ENCODE peak calls at places on chromosomes 4 and X, in six cellular contexts. P, D, K, G, Z and N are unnamed samples. For H3K9me3, the result is how much of the 10 kb centered on the place peaks cover.

GRCh38 chr4:144179152-144179739 is 38.7 kb upstream of the GYPA start:
- DNase-seq in P (no peak), D (no peak), K (no peak), G (no peak), Z (no peak), N (no peak)

GRCh38 chr4:174218127-174218790 is 65.2 kb downstream of the FBXO8 start:
- DNase-seq in P (peak), D (no peak), K (no peak), G (no peak), Z (no peak), N (no peak)

GRCh38 chr4:55553442-55553841 is 6.7 kb upstream of the CLOCK start:
- DNase-seq in P (peak), D (peak), K (no peak), G (peak), Z (no peak), N (no peak)

GRCh38 chrX:41718481-41719245 is 5.3 kb upstream of the GPR82 start:
- DNase-seq in P (no peak), D (no peak), K (no peak), G (no peak), Z (no peak), N (no peak)

GRCh38 chr4:21415728-21416127 is 532.8 kb downstream of the KCNIP4 start:
- DNase-seq in P (no peak), D (no peak), K (no peak), G (no peak), Z (no peak), N (no peak)

GRCh38 chrX:8049827-8050226 is 121.2 kb downstream of the VCX2 start:
- DNase-seq in P (peak), D (no peak), K (peak), G (no peak), Z (no peak), N (no peak)

GRCh38 chr4:105155426-105155825 is 8.8 kb downstream of the TET2 start:
- DNase-seq in P (no peak), D (no peak), K (no peak), G (no peak), Z (no peak), N (no peak)

GRCh38 chr4:38856524-38857337 is at the start of gene TLR6:
- DNase-seq in P (peak), D (peak), K (peak), G (peak), Z (no peak), N (peak)

GRCh38 chr4:109947457-109947856 is 34.8 kb downstream of the EGF start:
- DNase-seq in P (no peak), D (no peak), K (peak), G (no peak), Z (no peak), N (no peak)

GRCh38 chr4:36260714-36261113 is 16.4 kb upstream of the ARAP2 start:
- DNase-seq in P (no peak), D (no peak), K (no peak), G (no peak), Z (no peak), N (no peak)

GRCh38 chr4:36251983-36252382 is 7.7 kb upstream of the ARAP2 start:
- DNase-seq in P (no peak), D (no peak), K (no peak), G (no peak), Z (no peak), N (no peak)

GRCh38 chr4:36256398-36256828 is 12.1 kb upstream of the ARAP2 start:
- DNase-seq in P (no peak), D (no peak), K (no peak), G (no peak), Z (no peak), N (no peak)

GRCh38 chr4:36254355-36254754 is 10.0 kb upstream of the ARAP2 start:
- DNase-seq in P (no peak), D (no peak), K (no peak), G (no peak), Z (no peak), N (no peak)

DNA sequence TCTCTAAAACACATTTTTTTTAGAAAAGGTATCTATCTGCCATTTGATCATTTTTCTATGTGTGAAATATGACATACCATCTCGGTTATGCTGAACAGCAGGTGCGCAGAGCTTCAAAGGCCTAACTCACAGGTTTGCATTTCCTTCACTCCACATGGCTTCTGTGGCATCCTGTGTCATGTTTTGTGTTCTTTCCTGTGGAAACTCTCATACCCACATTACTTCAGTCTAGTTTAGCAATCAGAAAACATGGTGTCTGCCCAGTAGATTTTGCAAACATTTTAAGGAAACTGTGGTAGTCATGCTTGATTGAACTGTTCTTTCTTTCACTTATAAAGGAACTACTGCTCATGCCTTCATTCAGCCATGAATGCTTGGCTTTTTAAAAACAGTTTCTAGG is 11.3 kb upstream of the ARAP2 start:
- DNase-seq in P (no peak), D (no peak), K (no peak), G (no peak), Z (no peak), N (peak)
- H3K27ac ChIP-seq in P (no peak), D (no peak), K (no peak), G (no peak), Z (no peak), N (no peak)

DNA sequence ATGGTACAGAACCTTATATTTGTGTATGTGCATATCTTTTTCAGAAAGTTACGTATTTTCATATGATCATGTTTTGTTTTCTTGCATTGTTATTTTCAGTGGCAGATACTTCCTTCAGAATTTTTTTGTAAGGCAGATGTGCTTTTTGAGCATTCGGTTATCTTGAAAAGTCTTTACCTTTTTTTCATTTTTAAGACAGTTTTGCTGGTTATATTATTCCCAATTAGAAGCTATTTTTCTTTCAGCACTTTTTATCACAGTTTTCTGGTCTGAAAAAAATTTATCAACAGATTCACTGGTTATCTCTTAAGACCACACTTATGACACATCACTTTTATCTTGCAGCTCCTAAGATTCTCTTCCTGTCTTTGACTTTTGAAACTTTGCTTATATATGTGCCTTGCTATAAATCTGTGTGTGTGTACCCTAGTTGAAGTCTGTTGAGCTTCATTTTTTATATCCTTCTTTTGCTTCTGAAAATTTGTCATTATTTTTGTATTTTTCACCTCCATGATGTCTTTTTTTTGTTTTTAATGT is 53.1 kb downstream of the ZNF732 start:
- DNase-seq in P (no peak), D (no peak), K (no peak), G (no peak), Z (no peak), N (no peak)
- H3K9me3 ChIP-seq in P (under half), D (half or more), K (under half), G (half or more), Z (half or more), N (half or more)

GRCh38 chr4:36399762-36400353 is 118.4 kb downstream of the DTHD1 start:
- DNase-seq in P (peak), D (no peak), K (peak), G (no peak), Z (no peak), N (peak)
- TF ChIP-seq CTCF in P (no peak), D (no peak), K (peak), G (peak), Z (peak), N (peak)

DNA sequence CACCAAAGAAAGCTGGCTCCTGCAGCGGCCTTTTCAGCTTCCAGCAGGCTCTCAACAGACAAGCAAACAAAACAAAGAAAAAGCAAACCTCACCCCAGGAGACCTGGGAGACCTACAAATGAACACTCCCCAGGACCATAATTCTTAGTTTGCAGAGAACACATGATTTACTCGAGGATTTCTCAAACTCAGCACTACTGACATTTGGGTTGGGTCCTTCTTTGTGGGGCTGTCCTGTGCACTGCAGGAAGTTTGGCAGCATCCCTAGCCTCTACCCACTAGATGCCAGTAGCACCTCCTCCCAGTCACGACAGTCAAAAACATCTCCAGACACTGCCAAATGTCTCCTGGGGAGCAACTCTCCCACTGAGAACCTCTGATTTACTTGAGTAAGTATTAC is 21.9 kb downstream of the APOO start:
- DNase-seq in P (no peak), D (no peak), K (no peak), G (no peak), Z (no peak), N (no peak)
- H3K27ac ChIP-seq in P (no peak), D (peak), K (no peak), G (no peak), Z (no peak), N (no peak)

DNA sequence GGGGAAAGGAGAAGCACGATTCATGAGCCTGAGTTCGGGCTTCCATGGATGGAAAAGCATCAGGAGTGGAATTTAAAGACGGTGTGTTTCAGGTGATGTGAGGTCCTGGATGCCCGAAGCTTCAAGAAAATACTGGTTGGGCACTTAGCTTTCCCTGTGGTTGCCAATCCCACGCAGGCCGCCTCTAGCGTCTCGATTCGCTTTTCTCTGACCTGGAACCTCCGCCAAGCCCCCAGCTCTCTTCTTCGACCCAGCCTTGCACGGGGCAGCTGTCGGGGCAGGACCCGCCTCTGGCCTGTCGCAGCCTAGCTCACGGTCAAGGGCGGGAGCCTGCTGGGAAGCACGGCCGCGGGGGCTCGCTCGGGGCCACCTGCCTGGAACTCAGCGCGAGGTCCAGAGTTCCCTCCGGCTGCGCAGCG is 308 bp upstream of the TLR2 start:
- DNase-seq in P (no peak), D (no peak), K (no peak), G (no peak), Z (no peak), N (no peak)
- H3K9me3 ChIP-seq in P (under half), D (under half), K (under half), G (under half), Z (under half), N (under half)

GRCh38 chrX:75968293-75968692 is 183.2 kb upstream of the MAGEE2 start:
- DNase-seq in P (no peak), D (no peak), K (peak), G (no peak), Z (no peak), N (no peak)
- TF ChIP-seq CTCF in P (no peak), D (no peak), K (no peak), G (no peak), Z (no peak), N (no peak)

DNA sequence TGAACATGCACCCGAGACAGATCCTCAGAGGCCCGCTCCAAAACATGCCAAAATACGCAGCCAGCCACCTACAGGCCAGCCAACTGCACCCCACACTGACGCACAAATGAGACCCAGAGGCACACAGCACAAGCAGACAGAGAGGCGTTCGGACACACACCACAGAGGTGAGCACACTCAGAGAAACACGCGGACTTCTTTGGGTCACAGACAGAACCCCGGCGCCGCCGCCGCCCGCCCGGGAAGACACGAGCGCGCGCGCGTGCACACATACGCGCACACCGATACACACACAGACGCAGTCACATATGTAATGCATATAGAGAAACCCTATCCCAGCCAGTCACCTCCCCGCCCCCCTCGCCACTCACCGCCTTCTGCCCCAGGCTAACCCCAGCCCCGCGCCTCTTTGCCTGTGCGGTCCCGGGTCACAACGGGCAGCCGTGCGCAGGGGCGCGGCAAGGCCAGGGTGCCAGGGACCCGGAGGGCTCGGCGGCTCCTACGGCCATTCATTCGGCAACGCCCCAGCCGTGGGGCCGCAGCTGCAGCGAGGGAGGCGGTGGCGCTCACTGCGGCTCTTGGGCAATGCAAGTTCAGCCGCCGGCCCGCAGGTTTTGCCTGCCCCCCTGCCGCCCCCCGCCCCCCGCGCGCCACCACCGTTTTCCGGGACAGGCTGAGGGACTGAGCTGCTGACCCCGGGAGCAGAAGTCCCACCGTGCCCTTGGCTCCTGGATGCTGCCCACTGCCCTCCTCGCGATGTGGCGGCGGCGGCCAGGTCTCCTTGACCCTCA is 532 bp downstream of the SEPTIN6 start:
- DNase-seq in P (peak), D (no peak), K (peak), G (no peak), Z (peak), N (peak)
- H3K27ac ChIP-seq in P (peak), D (peak), K (no peak), G (peak), Z (peak), N (peak)

GRCh38 chr4:45007499-45007898 is 281.1 kb upstream of the GNPDA2 start:
- DNase-seq in P (no peak), D (no peak), K (no peak), G (no peak), Z (no peak), N (no peak)

GRCh38 chr4:45006078-45006477 is 279.7 kb upstream of the GNPDA2 start:
- DNase-seq in P (no peak), D (no peak), K (peak), G (no peak), Z (no peak), N (no peak)

GRCh38 chr4:45004847-45005565 is 278.6 kb upstream of the GNPDA2 start:
- DNase-seq in P (no peak), D (no peak), K (peak), G (no peak), Z (no peak), N (no peak)

GRCh38 chr4:45004326-45004725 is 278.0 kb upstream of the GNPDA2 start:
- DNase-seq in P (no peak), D (no peak), K (peak), G (no peak), Z (no peak), N (no peak)
- H3K9me3 ChIP-seq in P (under half), D (under half), K (under half), G (under half), Z (under half), N (under half)